ENCODE peak calls at places on chromosomes 6 and 20, in six cellular contexts. Z is HCT116; G is stimulated activated naive CD8-positive, alpha-beta T cell treated with anti-CD3 and anti-CD28 coated beads, Interleukin-15, Interleukin-2, amounts not matched to agents 100 U/mL and 50 U/mL, for 24 hours; R is Right ventricle myocardium inferior; T is left lung; L is Right ventricle myocardium superior. B is an unnamed sample.

GRCh38 chr20:45067558-45067957 is 33.4 kb downstream of the KCNS1 start:
- ATAC-seq in G (no peak), R (no peak), L (no peak), Z (no peak), T (no peak), B (no peak)

GRCh38 chr6:31776563-31776960 is 566 bp downstream of the VWA7 start:
- ATAC-seq in L (peak), G (no peak), T (peak), Z (peak), R (peak), B (no peak)

GRCh38 chr6:161682982-161683381 is 409.1 kb upstream of the AGPAT4 start:
- ATAC-seq in Z (no peak), L (no peak), T (no peak), R (no peak), G (no peak), B (no peak)

GRCh38 chr20:35558981-35559693 is 17.3 kb downstream of the ERGIC3 start:
- ATAC-seq in Z (no peak), L (no peak), R (no peak), T (no peak), G (no peak), B (no peak)

GRCh38 chr20:1946762-1947534 is 46.9 kb downstream of the PDYN start:
- ATAC-seq in G (no peak), R (peak), L (peak), Z (no peak), T (peak), B (no peak)

GRCh38 chr6:130700397-130700796 is 126.8 kb upstream of the SMLR1 start:
- ATAC-seq in Z (no peak), R (no peak), G (no peak), T (no peak), L (no peak), B (no peak)

GRCh38 chr20:18567739-18568091 is 483 bp downstream of the SMIM26 start:
- ATAC-seq in G (no peak), Z (peak), L (no peak), T (peak), R (peak), B (no peak)

GRCh38 chr6:6875818-6876470 is 231.8 kb upstream of the RREB1 start:
- ATAC-seq in T (peak), G (no peak), L (no peak), R (no peak), Z (peak), B (no peak)

GRCh38 chr6:160678744-160679401 is 14.8 kb upstream of the LPA start:
- ATAC-seq in G (no peak), L (no peak), Z (no peak), R (no peak), T (peak), B (peak)

GRCh38 chr20:49252556-49253350 is 25.1 kb downstream of the ZNFX1 start:
- ATAC-seq in L (no peak), T (no peak), R (no peak), Z (no peak), G (no peak), B (no peak)

GRCh38 chr6:159084493-159085091 is 39.8 kb upstream of the TAGAP start:
- ATAC-seq in T (no peak), G (no peak), R (no peak), L (no peak), Z (no peak), B (no peak)

GRCh38 chr6:14585689-14586088 is 468.1 kb downstream of the CD83 start:
- ATAC-seq in Z (no peak), G (no peak), L (peak), R (no peak), T (no peak), B (no peak)

GRCh38 chr6:118771253-118771652 is 119.9 kb upstream of the CEP85L start:
- ATAC-seq in L (no peak), R (no peak), T (peak), Z (no peak), G (no peak), B (no peak)

GRCh38 chr6:110353420-110353819 is 4.7 kb downstream of the METTL24 start:
- ATAC-seq in Z (no peak), R (no peak), L (no peak), G (no peak), T (no peak), B (no peak)

GRCh38 chr20:35881676-35882075 is 72.6 kb downstream of the SCAND1 start:
- ATAC-seq in L (no peak), G (no peak), Z (no peak), R (no peak), T (no peak), B (no peak)

GRCh38 chr6:41785689-41786450 is 1.6 kb upstream of the TOMM6 start:
- ATAC-seq in L (peak), G (no peak), T (no peak), R (peak), Z (peak), B (no peak)

GRCh38 chr6:1388927-1389790 is at the start of gene FOXF2:
- ATAC-seq in L (peak), G (no peak), T (peak), Z (no peak), R (peak), B (no peak)

GRCh38 chr6:51352506-51353029 is 533.9 kb downstream of the TFAP2B start:
- ATAC-seq in R (no peak), G (no peak), Z (no peak), L (no peak), T (peak), B (no peak)

GRCh38 chr6:157946053-157946617 is 35.5 kb upstream of the SYNJ2 start:
- ATAC-seq in Z (no peak), G (no peak), T (no peak), L (peak), R (no peak), B (no peak)